ENCODE peak calls at places on chromosome 2, in seven cellular contexts. D is AG08396, P is right atrium auricular region, S is HTR-8/SVneo, T is Right ventricle myocardium superior, J is NCI-H1092 treated with DMSO at 0.1 percent for 48 hours, I is AG08395. V is an unnamed sample.

GRCh38 chr2:109210431-109211200 is 81.6 kb downstream of the SH3RF3 start:
- DNase-seq in P (no peak), T (no peak), I (peak; percentile 56), S (no peak), D (peak; percentile 43), J (no peak), V (peak; percentile 60)

GRCh38 chr2:239097428-239097696 is 249.5 kb downstream of the TWIST2 start:
- DNase-seq in T (no peak), P (no peak), J (no peak), I (no peak), D (no peak), S (no peak), V (no peak)

GRCh38 chr2:108933691-108934117 is 55.3 kb downstream of the EDAR start:
- DNase-seq in I (no peak), P (no peak), S (no peak), T (peak; percentile 69), J (peak; percentile 57), D (no peak), V (no peak)

GRCh38 chr2:2014251-2014761 is 270.0 kb upstream of the PXDN start:
- DNase-seq in P (no peak), J (no peak), D (no peak), T (peak; percentile 61), S (no peak), I (no peak), V (no peak)

GRCh38 chr2:72895759-72896281 is 8.6 kb downstream of the SPR start:
- DNase-seq in J (no peak), I (no peak), D (no peak), P (no peak), S (no peak), T (peak; percentile 60), V (peak; percentile 40)

GRCh38 chr2:102505290-102505689 is 32.3 kb downstream of the SLC9A4 start:
- DNase-seq in P (no peak), J (no peak), S (no peak), D (no peak), T (no peak), I (no peak), V (no peak)

GRCh38 chr2:237791977-237792727 is 6.4 kb upstream of the RBM44 start:
- DNase-seq in T (no peak), D (peak; percentile 13), I (peak; percentile 18), S (peak; percentile 10), J (no peak), P (no peak), V (no peak)

GRCh38 chr2:125643585-125643984 is 1012.4 kb upstream of the GYPC start:
- DNase-seq in S (no peak), T (no peak), J (no peak), D (no peak), P (no peak), I (no peak), V (no peak)

GRCh38 chr2:153819056-153819455 is 52.7 kb upstream of the GALNT13 start:
- DNase-seq in S (no peak), J (no peak), P (no peak), I (no peak), T (no peak), D (no peak), V (no peak)

GRCh38 chr2:17648571-17648970 is 105.0 kb downstream of the SMC6 start:
- DNase-seq in T (no peak), P (no peak), D (no peak), J (no peak), I (no peak), S (no peak), V (no peak)

GRCh38 chr2:3778016-3778415 is 74.6 kb downstream of the DCDC2C start:
- DNase-seq in P (no peak), T (no peak), J (no peak), D (no peak), S (no peak), I (no peak), V (no peak)

GRCh38 chr2:239805414-239805813 is 219.7 kb downstream of the NDUFA10 start:
- DNase-seq in D (no peak), P (no peak), S (no peak), I (no peak), T (no peak), J (no peak), V (no peak)